ENCODE peak calls at places on chromosomes 2 and 18, in nine cellular contexts. M is IMR-90, Z is HepG2, P is psoas muscle, G is H9, B is GM13976, X is breast epithelium, Q is neural crest cell, D is endothelial cell. E is an unnamed sample.
A peak's percentile ranks its signal among the peaks of the same experiment; 100 is the strongest.

GRCh38 chr2:85915606-85916303 is 27.0 kb upstream of the ST3GAL5 start:
- DNase-seq in M (peak; percentile 13), Z (no peak), P (no peak), G (no peak), B (no peak), X (no peak), Q (no peak), D (no peak), E (no peak)

GRCh38 chr2:63861220-63861822 is 19.6 kb downstream of the UGP2 start:
- DNase-seq in M (peak; percentile 58), Z (peak; percentile 54), P (no peak), G (no peak), B (peak; percentile 25), X (no peak), Q (peak; percentile 17), D (peak; percentile 52), E (no peak)

GRCh38 chr2:109139002-109139401 is 10.0 kb downstream of the SH3RF3 start:
- DNase-seq in M (no peak), Z (no peak), P (no peak), G (no peak), B (no peak), X (no peak), Q (no peak), D (no peak), E (no peak)

GRCh38 chr18:48831802-48832201 is 119.0 kb downstream of the SMAD7 start:
- DNase-seq in M (no peak), Z (no peak), P (peak; percentile 16), G (no peak), B (no peak), X (no peak), Q (no peak), D (no peak), E (no peak)

GRCh38 chr2:233436191-233436581 is 81.9 kb downstream of the DGKD start:
- DNase-seq in M (no peak), Z (no peak), P (peak; percentile 78), G (peak; percentile 21), B (no peak), X (no peak), Q (no peak), D (no peak), E (no peak)

GRCh38 chr2:62757029-62757428 is 51.5 kb downstream of the EHBP1 start:
- DNase-seq in M (no peak), Z (no peak), P (no peak), G (no peak), B (no peak), X (no peak), Q (no peak), D (no peak), E (no peak)

GRCh38 chr2:64165696-64166095 is 21.5 kb upstream of the PELI1 start:
- DNase-seq in M (peak; percentile 84), Z (no peak), P (no peak), G (no peak), B (no peak), X (no peak), Q (no peak), D (no peak), E (no peak)

GRCh38 chr2:218406209-218406948 is 6.7 kb downstream of the CTDSP1 start:
- DNase-seq in M (peak; percentile 89), Z (peak; percentile 92), P (peak; percentile 99), G (peak; percentile 96), B (peak; percentile 94), X (peak; percentile 97), Q (peak; percentile 95), D (peak; percentile 98), E (peak; percentile 97)

GRCh38 chr2:120366698-120367097 is 20.8 kb downstream of the INHBB start:
- DNase-seq in M (no peak), Z (no peak), P (peak; percentile 23), G (no peak), B (no peak), X (no peak), Q (no peak), D (no peak), E (no peak)

GRCh38 chr2:38284971-38285370 is 92.1 kb downstream of the ATL2 start:
- DNase-seq in M (no peak), Z (no peak), P (no peak), G (no peak), B (no peak), X (no peak), Q (no peak), D (no peak), E (no peak)

GRCh38 chr2:74201196-74201595 is 2.8 kb downstream of the MTHFD2 start:
- DNase-seq in M (no peak), Z (no peak), P (no peak), G (no peak), B (no peak), X (no peak), Q (no peak), D (no peak), E (no peak)

GRCh38 chr2:74199871-74200305 is 1.5 kb downstream of the MTHFD2 start:
- DNase-seq in M (peak; percentile 12), Z (no peak), P (no peak), G (no peak), B (peak; percentile 33), X (no peak), Q (no peak), D (no peak), E (no peak)

GRCh38 chr2:74198461-74199274 is at the start of gene MTHFD2:
- DNase-seq in M (peak; percentile 97), Z (peak; percentile 97), P (peak; percentile 94), G (peak; percentile 99), B (peak; percentile 95), X (peak; percentile 92), Q (peak; percentile 96), D (peak; percentile 91), E (peak; percentile 82)

GRCh38 chr2:74197983-74198460 is 393 bp upstream of the MTHFD2 start:
- DNase-seq in M (no peak), Z (no peak), P (no peak), G (no peak), B (no peak), X (no peak), Q (no peak), D (no peak), E (no peak)

DNA sequence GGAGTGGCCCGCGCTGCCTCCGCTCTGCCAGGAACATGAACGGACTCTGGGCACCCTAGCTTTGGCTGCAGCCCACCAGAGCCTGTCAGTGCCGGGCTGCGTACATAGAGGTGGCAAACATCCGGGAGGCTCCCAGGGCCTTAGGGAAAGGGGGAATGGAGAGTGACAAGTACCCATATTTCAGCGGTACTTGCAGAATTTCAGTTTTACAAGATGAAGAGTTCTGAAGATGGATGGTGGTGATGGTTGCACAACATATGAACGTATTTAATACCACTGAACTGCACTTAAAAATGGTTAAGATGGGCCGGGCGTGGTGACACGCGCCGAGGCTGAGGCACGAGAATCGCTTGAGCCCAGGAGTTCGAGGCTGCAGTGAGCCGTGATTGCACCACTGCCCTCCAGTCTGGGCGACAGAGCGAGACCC is 873 bp downstream of the MTHFD2 start:
- DNase-seq in M (no peak), Z (no peak), P (no peak), G (no peak), B (no peak), X (no peak), Q (no peak), D (no peak), E (no peak)
- TF ChIP-seq CTCF in M (no peak), Z (no peak), P (no peak), G (no peak), B (no peak), X (no peak), Q (no peak), D (no peak), E (no peak)

DNA sequence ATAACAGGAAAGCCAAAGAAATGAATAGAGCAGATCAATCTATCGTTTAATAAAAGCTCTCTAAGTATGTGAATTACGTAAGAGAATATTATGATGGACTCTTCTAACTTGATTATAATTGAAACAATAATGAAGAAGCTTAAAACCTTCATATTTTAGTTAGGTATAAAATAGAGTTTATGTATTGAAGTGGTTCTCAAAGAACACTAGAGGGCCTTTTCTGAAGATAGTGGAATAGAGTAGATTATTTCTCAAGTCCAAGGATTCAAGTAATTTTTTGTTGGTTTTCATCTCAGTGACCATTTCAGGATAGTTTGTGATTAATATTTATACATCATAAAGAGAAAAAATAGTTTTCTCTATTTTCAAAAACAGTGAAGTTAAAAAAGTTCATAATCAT is 97.7 kb downstream of the NBEAL1 start:
- DNase-seq in M (no peak), Z (no peak), P (no peak), G (no peak), B (no peak), X (no peak), Q (no peak), D (no peak), E (no peak)
- TF ChIP-seq CTCF in M (no peak), Z (no peak), P (no peak), G (no peak), B (no peak), X (no peak), Q (no peak), D (no peak), E (no peak)

DNA sequence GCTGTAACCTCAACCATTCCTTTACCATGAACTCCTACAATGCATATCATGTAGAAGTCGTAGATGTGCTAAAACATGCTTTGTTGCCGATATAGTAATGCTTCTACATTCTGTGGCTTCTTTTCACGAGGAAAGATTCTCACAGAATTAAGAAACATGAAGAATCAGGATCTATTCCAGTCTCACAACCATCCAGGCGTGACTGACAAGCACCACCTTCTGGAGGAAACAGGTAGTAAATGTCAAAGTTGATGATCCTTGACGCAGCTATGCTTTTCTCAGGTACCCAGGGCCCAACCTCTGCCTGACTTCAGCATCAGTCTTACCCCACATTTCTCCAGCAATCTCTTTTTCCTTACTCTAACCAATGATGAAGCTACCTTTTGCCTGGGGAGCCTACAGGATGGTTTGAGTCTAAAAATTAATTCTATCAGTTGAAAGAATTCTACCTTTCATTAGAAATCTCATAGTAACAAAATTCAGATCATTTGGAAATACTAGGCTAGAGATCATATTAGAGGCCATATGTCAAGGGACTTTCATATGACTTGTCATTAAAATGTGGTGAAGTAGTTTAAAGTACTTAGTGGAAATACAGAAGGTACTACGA is 123.3 kb upstream of the RND3 start:
- DNase-seq in M (peak; percentile 69), Z (peak; percentile 19), P (no peak), G (peak; percentile 57), B (no peak), X (no peak), Q (peak; percentile 3), D (peak; percentile 35), E (peak; percentile 19)
- TF ChIP-seq CTCF in M (peak; percentile 65), Z (peak; percentile 71), P (peak; percentile 22), G (peak; percentile 81), B (peak; percentile 21), X (peak; percentile 52), Q (peak; percentile 70), D (peak; percentile 57), E (peak; percentile 76)

GRCh38 chr18:25594351-25594750 is 242.4 kb upstream of the ZNF521 start:
- DNase-seq in M (peak; percentile 16), Z (no peak), P (no peak), G (no peak), B (no peak), X (no peak), Q (no peak), D (no peak), E (no peak)

GRCh38 chr18:25587545-25587944 is 235.6 kb upstream of the ZNF521 start:
- DNase-seq in M (no peak), Z (no peak), P (no peak), G (no peak), B (no peak), X (no peak), Q (no peak), D (no peak), E (no peak)

GRCh38 chr18:25590456-25590855 is 238.5 kb upstream of the ZNF521 start:
- DNase-seq in M (no peak), Z (no peak), P (no peak), G (no peak), B (no peak), X (no peak), Q (no peak), D (no peak), E (no peak)

GRCh38 chr18:25595274-25595673 is 243.3 kb upstream of the ZNF521 start:
- DNase-seq in M (no peak), Z (no peak), P (no peak), G (no peak), B (no peak), X (no peak), Q (no peak), D (no peak), E (no peak)

GRCh38 chr18:25592804-25593360 is 240.9 kb upstream of the ZNF521 start:
- DNase-seq in M (no peak), Z (no peak), P (no peak), G (no peak), B (no peak), X (no peak), Q (no peak), D (no peak), E (no peak)
- TF ChIP-seq CTCF in M (no peak), Z (no peak), P (no peak), G (peak; percentile 54), B (no peak), X (no peak), Q (no peak), D (no peak), E (peak; percentile 13)